ENCODE peak calls at places on chromosomes 13 and 19, in eight cellular contexts. One of them, this sample, is unnamed.

GRCh38 chr13:106755542-106755941 is 187.6 kb upstream of the ARGLU1 start:
- DNase-seq in psoas muscle: no peak
- DNase-seq in heart left ventricle: no peak
- DNase-seq in colonic mucosa: no peak
- DNase-seq in DND-41: no peak
- DNase-seq in OCI-LY7: no peak
- DNase-seq in upper lobe of right lung: no peak
- DNase-seq in cardiac muscle cell: no peak
- DNase-seq in this sample: no peak

GRCh38 chr13:26562538-26562890 is 5.0 kb downstream of the WASF3 start:
- DNase-seq in psoas muscle: no peak
- DNase-seq in heart left ventricle: no peak
- DNase-seq in colonic mucosa: no peak
- DNase-seq in DND-41: no peak
- DNase-seq in OCI-LY7: no peak
- DNase-seq in upper lobe of right lung: no peak
- DNase-seq in cardiac muscle cell: no peak
- DNase-seq in this sample: no peak

GRCh38 chr19:3987619-3988371 is 2.5 kb upstream of the EEF2 start:
- DNase-seq in psoas muscle: peak; percentile 87
- DNase-seq in heart left ventricle: peak; percentile 94
- DNase-seq in colonic mucosa: peak; percentile 89
- DNase-seq in DND-41: peak; percentile 88
- DNase-seq in OCI-LY7: peak; percentile 95
- DNase-seq in upper lobe of right lung: peak; percentile 94
- DNase-seq in cardiac muscle cell: peak; percentile 86
- DNase-seq in this sample: peak; percentile 82

GRCh38 chr13:43963726-43964125 is 84.0 kb downstream of the LACC1 start:
- DNase-seq in psoas muscle: no peak
- DNase-seq in heart left ventricle: no peak
- DNase-seq in colonic mucosa: no peak
- DNase-seq in DND-41: no peak
- DNase-seq in OCI-LY7: peak; percentile 2
- DNase-seq in upper lobe of right lung: no peak
- DNase-seq in cardiac muscle cell: no peak
- DNase-seq in this sample: no peak

GRCh38 chr19:32322541-32322940 is 22.9 kb upstream of the ZNF507 start:
- DNase-seq in psoas muscle: no peak
- DNase-seq in heart left ventricle: no peak
- DNase-seq in colonic mucosa: no peak
- DNase-seq in DND-41: no peak
- DNase-seq in OCI-LY7: no peak
- DNase-seq in upper lobe of right lung: no peak
- DNase-seq in cardiac muscle cell: no peak
- DNase-seq in this sample: no peak

GRCh38 chr13:110850006-110850405 is 64.9 kb downstream of the ANKRD10 start:
- DNase-seq in psoas muscle: no peak
- DNase-seq in heart left ventricle: no peak
- DNase-seq in colonic mucosa: no peak
- DNase-seq in DND-41: no peak
- DNase-seq in OCI-LY7: no peak
- DNase-seq in upper lobe of right lung: no peak
- DNase-seq in cardiac muscle cell: no peak
- DNase-seq in this sample: no peak

GRCh38 chr19:53957448-53958167 is 5.1 kb upstream of the CACNG8 start:
- DNase-seq in psoas muscle: no peak
- DNase-seq in heart left ventricle: no peak
- DNase-seq in colonic mucosa: no peak
- DNase-seq in DND-41: no peak
- DNase-seq in OCI-LY7: no peak
- DNase-seq in upper lobe of right lung: peak; percentile 9
- DNase-seq in cardiac muscle cell: no peak
- DNase-seq in this sample: no peak

GRCh38 chr13:62875118-62875640 is 1459.5 kb upstream of the PCDH20 start:
- DNase-seq in psoas muscle: no peak
- DNase-seq in heart left ventricle: no peak
- DNase-seq in colonic mucosa: no peak
- DNase-seq in DND-41: no peak
- DNase-seq in OCI-LY7: no peak
- DNase-seq in upper lobe of right lung: no peak
- DNase-seq in cardiac muscle cell: no peak
- DNase-seq in this sample: no peak

GRCh38 chr13:42720116-42720857 is 61.1 kb upstream of the FAM216B start:
- DNase-seq in psoas muscle: no peak
- DNase-seq in heart left ventricle: no peak
- DNase-seq in colonic mucosa: peak; percentile 19
- DNase-seq in DND-41: no peak
- DNase-seq in OCI-LY7: no peak
- DNase-seq in upper lobe of right lung: no peak
- DNase-seq in cardiac muscle cell: peak; percentile 99
- DNase-seq in this sample: no peak

GRCh38 chr13:111347438-111347837 is 27.0 kb downstream of the TEX29 start:
- DNase-seq in psoas muscle: no peak
- DNase-seq in heart left ventricle: no peak
- DNase-seq in colonic mucosa: no peak
- DNase-seq in DND-41: no peak
- DNase-seq in OCI-LY7: no peak
- DNase-seq in upper lobe of right lung: no peak
- DNase-seq in cardiac muscle cell: no peak
- DNase-seq in this sample: no peak

GRCh38 chr13:31697290-31697689 is 42.0 kb upstream of the RXFP2 start:
- DNase-seq in psoas muscle: no peak
- DNase-seq in heart left ventricle: no peak
- DNase-seq in colonic mucosa: no peak
- DNase-seq in DND-41: no peak
- DNase-seq in OCI-LY7: no peak
- DNase-seq in upper lobe of right lung: no peak
- DNase-seq in cardiac muscle cell: no peak
- DNase-seq in this sample: no peak

GRCh38 chr13:24270639-24271131 is 38.7 kb upstream of the C1QTNF9 start:
- DNase-seq in psoas muscle: peak; percentile 62
- DNase-seq in heart left ventricle: peak; percentile 85
- DNase-seq in colonic mucosa: peak; percentile 75
- DNase-seq in DND-41: peak; percentile 57
- DNase-seq in OCI-LY7: no peak
- DNase-seq in upper lobe of right lung: peak; percentile 85
- DNase-seq in cardiac muscle cell: peak; percentile 40
- DNase-seq in this sample: no peak

GRCh38 chr13:32284927-32285632 is 30.1 kb downstream of the ZAR1L start:
- DNase-seq in psoas muscle: no peak
- DNase-seq in heart left ventricle: no peak
- DNase-seq in colonic mucosa: no peak
- DNase-seq in DND-41: no peak
- DNase-seq in OCI-LY7: no peak
- DNase-seq in upper lobe of right lung: no peak
- DNase-seq in cardiac muscle cell: peak; percentile 89
- DNase-seq in this sample: no peak

GRCh38 chr19:55208880-55209429 is 346 bp downstream of the PTPRH start:
- DNase-seq in psoas muscle: no peak
- DNase-seq in heart left ventricle: no peak
- DNase-seq in colonic mucosa: no peak
- DNase-seq in DND-41: no peak
- DNase-seq in OCI-LY7: no peak
- DNase-seq in upper lobe of right lung: no peak
- DNase-seq in cardiac muscle cell: no peak
- DNase-seq in this sample: no peak

GRCh38 chr19:6423499-6424189 is 967 bp downstream of the KHSRP start:
- DNase-seq in psoas muscle: no peak
- DNase-seq in heart left ventricle: no peak
- DNase-seq in colonic mucosa: peak; percentile 55
- DNase-seq in DND-41: peak; percentile 51
- DNase-seq in OCI-LY7: peak; percentile 41
- DNase-seq in upper lobe of right lung: no peak
- DNase-seq in cardiac muscle cell: peak; percentile 57
- DNase-seq in this sample: peak; percentile 50

GRCh38 chr13:90105276-90105675 is 1242.2 kb upstream of the MIR17HG start:
- DNase-seq in psoas muscle: no peak
- DNase-seq in heart left ventricle: no peak
- DNase-seq in colonic mucosa: no peak
- DNase-seq in DND-41: no peak
- DNase-seq in OCI-LY7: no peak
- DNase-seq in upper lobe of right lung: no peak
- DNase-seq in cardiac muscle cell: peak; percentile 6
- DNase-seq in this sample: no peak

GRCh38 chr13:51643882-51644281 is 59.6 kb downstream of the WDFY2 start:
- DNase-seq in psoas muscle: no peak
- DNase-seq in heart left ventricle: no peak
- DNase-seq in colonic mucosa: no peak
- DNase-seq in DND-41: no peak
- DNase-seq in OCI-LY7: no peak
- DNase-seq in upper lobe of right lung: no peak
- DNase-seq in cardiac muscle cell: peak; percentile 93
- DNase-seq in this sample: no peak

GRCh38 chr13:51644649-51645048 is 60.4 kb downstream of the WDFY2 start:
- DNase-seq in psoas muscle: no peak
- DNase-seq in heart left ventricle: no peak
- DNase-seq in colonic mucosa: no peak
- DNase-seq in DND-41: no peak
- DNase-seq in OCI-LY7: peak; percentile 7
- DNase-seq in upper lobe of right lung: no peak
- DNase-seq in cardiac muscle cell: peak; percentile 62
- DNase-seq in this sample: no peak

GRCh38 chr13:51647067-51647466 is 62.8 kb downstream of the WDFY2 start:
- DNase-seq in psoas muscle: no peak
- DNase-seq in heart left ventricle: no peak
- DNase-seq in colonic mucosa: no peak
- DNase-seq in DND-41: no peak
- DNase-seq in OCI-LY7: no peak
- DNase-seq in upper lobe of right lung: no peak
- DNase-seq in cardiac muscle cell: no peak
- DNase-seq in this sample: no peak

GRCh38 chr13:51645154-51645650 is 60.9 kb downstream of the WDFY2 start:
- DNase-seq in psoas muscle: no peak
- DNase-seq in heart left ventricle: no peak
- DNase-seq in colonic mucosa: no peak
- DNase-seq in DND-41: peak; percentile 12
- DNase-seq in OCI-LY7: peak; percentile 70
- DNase-seq in upper lobe of right lung: no peak
- DNase-seq in cardiac muscle cell: peak; percentile 91
- DNase-seq in this sample: no peak

DNA sequence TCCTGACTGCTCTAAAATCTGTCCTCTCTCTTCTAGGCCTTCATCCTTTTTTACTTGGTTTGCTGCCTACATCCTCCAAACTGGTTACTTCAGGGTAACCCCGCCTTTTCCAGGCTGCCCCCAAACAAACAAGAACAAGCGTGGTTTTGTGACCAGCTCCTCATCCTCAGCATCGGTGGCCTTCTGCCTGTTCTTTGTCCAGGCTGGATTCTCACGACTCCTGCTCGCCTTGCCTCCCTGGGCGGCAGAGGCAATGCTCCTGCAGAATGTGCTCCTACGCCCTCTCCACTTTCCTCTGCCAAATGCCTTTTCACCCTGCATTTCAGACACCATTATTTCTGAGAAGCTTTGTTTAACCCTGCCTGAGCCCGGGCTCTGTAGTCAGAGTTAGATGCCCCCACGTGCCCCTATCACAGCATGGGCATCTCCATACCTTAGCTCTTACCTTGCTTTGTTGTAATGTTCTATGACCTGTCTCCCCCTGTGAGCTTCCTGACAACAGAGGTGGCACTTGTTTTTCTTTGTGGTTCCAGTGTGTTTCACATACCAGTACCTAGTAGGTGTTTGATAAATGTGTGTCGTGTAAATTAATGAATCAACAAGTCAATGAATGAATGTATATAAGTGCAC is 61.9 kb downstream of the WDFY2 start:
- DNase-seq in psoas muscle: no peak
- DNase-seq in heart left ventricle: no peak
- DNase-seq in colonic mucosa: no peak
- DNase-seq in DND-41: no peak
- DNase-seq in OCI-LY7: no peak
- DNase-seq in upper lobe of right lung: no peak
- DNase-seq in cardiac muscle cell: no peak
- DNase-seq in this sample: no peak
- H3K27ac ChIP-seq in psoas muscle: no peak overlapping the region
- H3K27ac ChIP-seq in heart left ventricle: no peak overlapping the region
- H3K27ac ChIP-seq in colonic mucosa: no peak overlapping the region
- H3K27ac ChIP-seq in DND-41: no peak overlapping the region
- H3K27ac ChIP-seq in OCI-LY7: no peak overlapping the region
- H3K27ac ChIP-seq in upper lobe of right lung: no peak overlapping the region
- H3K27ac ChIP-seq in cardiac muscle cell: no peak overlapping the region
- H3K27ac ChIP-seq in this sample: no peak overlapping the region

DNA sequence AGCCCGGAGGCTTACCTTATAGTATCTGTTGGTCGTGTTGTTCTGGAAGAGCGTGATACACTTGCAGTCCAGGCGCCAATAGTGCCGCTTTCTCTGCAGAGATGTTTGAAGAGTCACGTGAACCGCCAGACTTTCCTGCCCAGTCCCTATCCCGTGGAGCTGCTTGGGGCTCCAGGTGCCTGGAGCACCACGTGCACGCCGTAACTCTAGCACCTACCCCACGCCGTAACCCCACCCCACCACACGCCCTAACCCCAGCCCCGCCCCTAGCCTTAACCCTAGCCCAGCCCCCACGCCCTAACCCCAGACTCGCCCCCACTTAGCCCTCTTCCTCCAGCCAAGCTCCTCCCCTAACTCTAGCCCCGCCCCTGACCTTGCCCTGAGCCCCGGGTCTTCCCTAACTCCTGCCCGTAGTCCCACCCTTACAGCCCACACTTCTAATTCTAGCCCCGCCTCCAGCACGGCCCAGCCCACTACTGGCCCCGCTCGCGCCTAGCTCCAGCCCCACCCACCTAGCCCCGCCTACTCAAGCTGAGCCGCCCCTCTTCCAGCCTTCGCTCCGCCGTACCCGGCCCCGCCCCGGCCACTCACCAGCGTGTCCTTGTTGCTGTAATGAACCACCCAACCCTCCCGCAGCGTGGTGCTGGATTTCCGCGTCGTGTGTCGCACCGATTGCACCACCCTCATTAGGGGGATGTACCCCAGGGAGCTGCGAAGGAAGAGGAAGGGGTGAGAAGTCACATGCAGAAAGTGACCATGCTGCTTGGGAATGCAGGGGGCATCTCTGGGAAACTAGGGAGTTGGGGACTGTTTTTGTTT is 19.6 kb downstream of the PRKD2 start:
- DNase-seq in psoas muscle: peak; percentile 90
- DNase-seq in heart left ventricle: peak; percentile 91
- DNase-seq in colonic mucosa: peak; percentile 97
- DNase-seq in DND-41: peak; percentile 58
- DNase-seq in OCI-LY7: peak; percentile 37
- DNase-seq in upper lobe of right lung: peak; percentile 97
- DNase-seq in cardiac muscle cell: peak; percentile 82
- DNase-seq in this sample: peak; percentile 15
- H3K4me3 ChIP-seq in psoas muscle: peak overlapping the region; percentile 38
- H3K4me3 ChIP-seq in heart left ventricle: no peak overlapping the region
- H3K4me3 ChIP-seq in colonic mucosa: no peak overlapping the region
- H3K4me3 ChIP-seq in DND-41: no peak overlapping the region
- H3K4me3 ChIP-seq in OCI-LY7: no peak overlapping the region
- H3K4me3 ChIP-seq in upper lobe of right lung: peak overlapping the region; percentile 12
- H3K4me3 ChIP-seq in cardiac muscle cell: no peak overlapping the region
- H3K4me3 ChIP-seq in this sample: no peak overlapping the region

GRCh38 chr19:16022251-16022650 is 54.0 kb upstream of the TPM4 start:
- DNase-seq in psoas muscle: no peak
- DNase-seq in heart left ventricle: no peak
- DNase-seq in colonic mucosa: no peak
- DNase-seq in DND-41: no peak
- DNase-seq in OCI-LY7: no peak
- DNase-seq in upper lobe of right lung: peak; percentile 53
- DNase-seq in cardiac muscle cell: no peak
- DNase-seq in this sample: no peak
- TF ChIP-seq CTCF in psoas muscle: no peak
- TF ChIP-seq CTCF in heart left ventricle: no peak
- TF ChIP-seq CTCF in colonic mucosa: no peak
- TF ChIP-seq CTCF in DND-41: no peak
- TF ChIP-seq CTCF in OCI-LY7: no peak
- TF ChIP-seq CTCF in upper lobe of right lung: no peak
- TF ChIP-seq CTCF in cardiac muscle cell: no peak
- TF ChIP-seq CTCF in this sample: no peak

GRCh38 chr19:48332351-48332661 is 7.0 kb downstream of the EMP3 start:
- DNase-seq in psoas muscle: no peak
- DNase-seq in heart left ventricle: no peak
- DNase-seq in colonic mucosa: no peak
- DNase-seq in DND-41: no peak
- DNase-seq in OCI-LY7: no peak
- DNase-seq in upper lobe of right lung: no peak
- DNase-seq in cardiac muscle cell: no peak
- DNase-seq in this sample: no peak
- H3K27ac ChIP-seq in psoas muscle: peak overlapping the region; percentile 81
- H3K27ac ChIP-seq in heart left ventricle: peak overlapping the region; percentile 90
- H3K27ac ChIP-seq in colonic mucosa: peak overlapping the region; percentile 98
- H3K27ac ChIP-seq in DND-41: peak overlapping the region; percentile 55
- H3K27ac ChIP-seq in OCI-LY7: peak overlapping the region; percentile 91
- H3K27ac ChIP-seq in upper lobe of right lung: no peak overlapping the region
- H3K27ac ChIP-seq in cardiac muscle cell: peak overlapping the region; percentile 86
- H3K27ac ChIP-seq in this sample: peak overlapping the region; percentile 80

This sample was measured in WERI-Rb-1.